ENCODE peak calls at places on chromosomes 2 and 18, in five cellular contexts. J is IMR-90, G is aorta, Z is heart left ventricle, Q is esophagus squamous epithelium. R is an unnamed sample.
A peak's percentile ranks its signal among the peaks of the same experiment; 100 is the strongest.

GRCh38 chr2:131521961-131522781 is 5.5 kb upstream of the CCDC74A start:
- DNase-seq in J (no peak), G (no peak), Z (no peak), Q (no peak), R (peak; percentile 57)

GRCh38 chr18:1593091-1593490 is 688.4 kb downstream of the ADCYAP1 start:
- DNase-seq in J (no peak), G (no peak), Z (no peak), Q (no peak), R (no peak)

GRCh38 chr2:74887445-74887951 is 53.6 kb downstream of the HK2 start:
- DNase-seq in J (peak; percentile 67), G (no peak), Z (no peak), Q (no peak), R (no peak)

GRCh38 chr18:21998531-21998930 is 170.9 kb upstream of the GATA6 start:
- DNase-seq in J (no peak), G (no peak), Z (peak; percentile 71), Q (no peak), R (peak; percentile 43)

GRCh38 chr2:136714452-136714951 is 50.8 kb upstream of the THSD7B start:
- DNase-seq in J (no peak), G (no peak), Z (no peak), Q (no peak), R (no peak)

GRCh38 chr2:175180701-175181103 is 808 bp downstream of the ATP5MC3 start:
- DNase-seq in J (peak; percentile 41), G (no peak), Z (no peak), Q (no peak), R (peak; percentile 35)

GRCh38 chr2:175571078-175571653 is 389.7 kb upstream of the ATP5MC3 start:
- DNase-seq in J (no peak), G (no peak), Z (no peak), Q (no peak), R (no peak)

GRCh38 chr2:202444000-202444399 is 67.9 kb downstream of the BMPR2 start:
- DNase-seq in J (no peak), G (no peak), Z (no peak), Q (no peak), R (no peak)

GRCh38 chr2:10087360-10087759 is 7.1 kb upstream of the CYS1 start:
- DNase-seq in J (no peak), G (no peak), Z (no peak), Q (no peak), R (no peak)

GRCh38 chr2:118791511-118791910 is 55.9 kb downstream of the EN1 start:
- DNase-seq in J (no peak), G (no peak), Z (no peak), Q (no peak), R (no peak)

GRCh38 chr2:141142025-141142424 is 988.8 kb downstream of the LRP1B start:
- DNase-seq in J (no peak), G (no peak), Z (no peak), Q (no peak), R (no peak)

GRCh38 chr18:35122586-35123224 is 81.5 kb downstream of the MAPRE2 start:
- DNase-seq in J (no peak), G (no peak), Z (peak; percentile 68), Q (no peak), R (no peak)

GRCh38 chr2:231717281-231718180 is 9.2 kb downstream of the PTMA start:
- DNase-seq in J (peak; percentile 76), G (peak; percentile 68), Z (no peak), Q (no peak), R (no peak)

GRCh38 chr2:103809390-103809789 is 1044.5 kb upstream of the POU3F3 start:
- DNase-seq in J (no peak), G (no peak), Z (no peak), Q (no peak), R (no peak)

GRCh38 chr18:33923980-33924379 is 300.7 kb downstream of the NOL4 start:
- DNase-seq in J (no peak), G (no peak), Z (no peak), Q (no peak), R (no peak)

GRCh38 chr2:138742446-138743057 is 37.6 kb downstream of the NXPH2 start:
- DNase-seq in J (no peak), G (no peak), Z (no peak), Q (no peak), R (no peak)

GRCh38 chr2:212912445-212913103 is 238.8 kb downstream of the IKZF2 start:
- DNase-seq in J (peak; percentile 75), G (no peak), Z (no peak), Q (no peak), R (no peak)

GRCh38 chr18:55998071-55998522 is 410.1 kb upstream of the TCF4 start:
- DNase-seq in J (peak; percentile 56), G (no peak), Z (no peak), Q (no peak), R (no peak)

GRCh38 chr2:28071221-28071620 is 180.7 kb downstream of the BABAM2 start:
- DNase-seq in J (no peak), G (no peak), Z (no peak), Q (no peak), R (no peak)

GRCh38 chr2:225630824-225631533 is 231.5 kb downstream of the NYAP2 start:
- DNase-seq in J (no peak), G (no peak), Z (no peak), Q (no peak), R (no peak)

GRCh38 chr2:47530105-47530504 is 127.1 kb downstream of the MSH2 start:
- DNase-seq in J (no peak), G (no peak), Z (no peak), Q (no peak), R (no peak)

GRCh38 chr2:28664120-28664842 is 87.3 kb upstream of the PPP1CB start:
- DNase-seq in J (peak; percentile 54), G (peak; percentile 51), Z (no peak), Q (no peak), R (peak; percentile 36)

GRCh38 chr2:121004950-121005349 is 269.3 kb downstream of the GLI2 start:
- DNase-seq in J (no peak), G (no peak), Z (no peak), Q (no peak), R (no peak)

GRCh38 chr2:233542507-233542906 is 24.1 kb downstream of the USP40 start:
- DNase-seq in J (peak; percentile 87), G (no peak), Z (no peak), Q (no peak), R (no peak)

GRCh38 chr2:150470435-150470834 is 17.0 kb downstream of the RND3 start:
- DNase-seq in J (peak; percentile 21), G (no peak), Z (no peak), Q (no peak), R (no peak)

GRCh38 chr18:23970161-23971153 is 44.1 kb upstream of the TTC39C start:
- DNase-seq in J (no peak), G (no peak), Z (no peak), Q (peak; percentile 13), R (no peak)

GRCh38 chr2:54100772-54101171 is 14.6 kb upstream of the ACYP2 start:
- DNase-seq in J (no peak), G (no peak), Z (no peak), Q (no peak), R (no peak)
- H3K4me1 ChIP-seq in J (peaks cover 3% of the 10 kb centered on the region), G (no peaks in the 10 kb centered on the region), Z (no peaks in the 10 kb centered on the region), Q (no peaks in the 10 kb centered on the region), R (peaks cover 20% of the 10 kb centered on the region)

GRCh38 chr18:73615506-73615905 is 532.1 kb downstream of the FBXO15 start:
- DNase-seq in J (no peak), G (no peak), Z (no peak), Q (no peak), R (no peak)
- H3K4me1 ChIP-seq in J (peaks cover 11% of the 10 kb centered on the region), G (no peaks in the 10 kb centered on the region), Z (no peaks in the 10 kb centered on the region), Q (no peaks in the 10 kb centered on the region), R (no peaks in the 10 kb centered on the region)

GRCh38 chr2:191266201-191266600 is 21.0 kb downstream of the MYO1B start:
- DNase-seq in J (peak; percentile 4), G (no peak), Z (no peak), Q (no peak), R (no peak)

GRCh38 chr2:191272064-191272463 is 26.9 kb downstream of the MYO1B start:
- DNase-seq in J (no peak), G (no peak), Z (no peak), Q (no peak), R (no peak)

GRCh38 chr2:191270303-191271178 is 25.3 kb downstream of the MYO1B start:
- DNase-seq in J (no peak), G (no peak), Z (no peak), Q (no peak), R (no peak)

GRCh38 chr2:191265311-191266170 is 20.3 kb downstream of the MYO1B start:
- DNase-seq in J (peak; percentile 70), G (peak; percentile 53), Z (no peak), Q (no peak), R (peak; percentile 18)

GRCh38 chr2:191268596-191268995 is 23.4 kb downstream of the MYO1B start:
- DNase-seq in J (no peak), G (no peak), Z (no peak), Q (no peak), R (no peak)
- H3K4me1 ChIP-seq in J (peaks cover 15% of the 10 kb centered on the region), G (peaks cover 7% of the 10 kb centered on the region), Z (no peaks in the 10 kb centered on the region), Q (no peaks in the 10 kb centered on the region), R (peaks cover 88% of the 10 kb centered on the region)

GRCh38 chr2:162424816-162425215 is 80.9 kb downstream of the GCA start:
- DNase-seq in J (no peak), G (no peak), Z (no peak), Q (no peak), R (no peak)
- H3K4me1 ChIP-seq in J (no peaks in the 10 kb centered on the region), G (no peaks in the 10 kb centered on the region), Z (no peaks in the 10 kb centered on the region), Q (no peaks in the 10 kb centered on the region), R (no peaks in the 10 kb centered on the region)

GRCh38 chr18:48544116-48544515 is 5.3 kb downstream of the CTIF start:
- DNase-seq in J (peak; percentile 48), G (no peak), Z (no peak), Q (no peak), R (no peak)
- H3K4me1 ChIP-seq in J (peaks cover 56% of the 10 kb centered on the region), G (peaks cover 1% of the 10 kb centered on the region), Z (peaks cover 29% of the 10 kb centered on the region), Q (peaks cover 25% of the 10 kb centered on the region), R (peaks cover 100% of the 10 kb centered on the region)

GRCh38 chr2:36366491-36367120 is 11.0 kb downstream of the CRIM1 start:
- DNase-seq in J (no peak), G (no peak), Z (no peak), Q (no peak), R (no peak)
- H3K4me1 ChIP-seq in J (peaks cover 48% of the 10 kb centered on the region), G (peaks cover 18% of the 10 kb centered on the region), Z (peaks cover 57% of the 10 kb centered on the region), Q (peaks cover 22% of the 10 kb centered on the region), R (peaks cover 78% of the 10 kb centered on the region)

GRCh38 chr2:96260404-96261260 is 5.2 kb downstream of the TMEM127 start:
- DNase-seq in J (peak; percentile 92), G (peak; percentile 75), Z (no peak), Q (no peak), R (peak; percentile 61)
- H3K4me1 ChIP-seq in J (peaks cover 26% of the 10 kb centered on the region), G (peaks cover 3% of the 10 kb centered on the region), Z (peaks cover 80% of the 10 kb centered on the region), Q (peaks cover 35% of the 10 kb centered on the region), R (peaks cover 100% of the 10 kb centered on the region)